ENCODE peak calls at places on chromosomes 4 and X, in six cellular contexts. J, R, H, Y, B and F are unnamed samples.

GRCh38 chrX:78747471-78747870 is at the start of gene LPAR4:
- DNase-seq in H (no peak), Y (no peak), J (no peak), B (no peak), R (peak; percentile 72), F (no peak)

GRCh38 chr4:100641326-100641725 is 123.5 kb upstream of the EMCN start:
- DNase-seq in J (no peak), R (no peak), B (no peak), H (no peak), Y (no peak), F (no peak)

GRCh38 chr4:11543710-11544109 is 115.0 kb upstream of the HS3ST1 start:
- DNase-seq in B (no peak), R (no peak), J (no peak), H (no peak), Y (peak; percentile 91), F (no peak)

GRCh38 chr4:140557831-140558435 is 10.8 kb downstream of the UCP1 start:
- DNase-seq in H (no peak), Y (no peak), B (no peak), J (no peak), R (peak; percentile 64), F (no peak)

GRCh38 chr4:174352405-174352804 is 68.7 kb downstream of the CEP44 start:
- DNase-seq in Y (no peak), H (no peak), B (no peak), R (no peak), J (no peak), F (no peak)

GRCh38 chrX:2848806-2849420 is 20.2 kb downstream of the GYG2 start:
- DNase-seq in Y (no peak), J (no peak), H (no peak), R (peak; percentile 11), B (no peak), F (no peak)

GRCh38 chr4:156374069-156374468 is 420.4 kb upstream of the CTSO start:
- DNase-seq in R (no peak), J (no peak), Y (no peak), H (no peak), B (no peak), F (no peak)

GRCh38 chrX:122868626-122869025 is 315.5 kb upstream of the GRIA3 start:
- DNase-seq in J (no peak), Y (no peak), H (no peak), R (no peak), B (no peak), F (no peak)

GRCh38 chrX:110287605-110288004 is 30.3 kb downstream of the AMMECR1 start:
- DNase-seq in Y (no peak), R (no peak), B (no peak), H (no peak), J (no peak), F (no peak)

GRCh38 chr4:2451036-2451520 is 17.8 kb upstream of the RNF4 start:
- DNase-seq in H (no peak), J (no peak), Y (no peak), B (peak; percentile 53), R (no peak), F (no peak)

GRCh38 chrX:30822068-30822671 is 66.9 kb downstream of the TAB3 start:
- DNase-seq in J (no peak), B (no peak), R (peak; percentile 15), Y (no peak), H (no peak), F (no peak)

GRCh38 chrX:48498374-48498809 is 10.4 kb upstream of the PORCN start:
- DNase-seq in R (no peak), B (no peak), H (no peak), J (no peak), Y (no peak), F (no peak)

GRCh38 chr4:5632571-5632970 is 75.8 kb downstream of the EVC2 start:
- DNase-seq in J (no peak), B (no peak), Y (no peak), H (no peak), R (peak; percentile 17), F (no peak)

GRCh38 chr4:147546341-147546740 is 65.4 kb downstream of the EDNRA start:
- DNase-seq in R (no peak), H (no peak), J (no peak), B (no peak), Y (no peak), F (no peak)

GRCh38 chr4:151022586-151022985 is 7.5 kb upstream of the LRBA start:
- DNase-seq in H (no peak), Y (no peak), B (no peak), J (no peak), R (no peak), F (no peak)

GRCh38 chrX:129239371-129239770 is 283.9 kb downstream of the SMARCA1 start:
- DNase-seq in H (no peak), R (no peak), J (no peak), B (no peak), Y (no peak), F (no peak)

DNA sequence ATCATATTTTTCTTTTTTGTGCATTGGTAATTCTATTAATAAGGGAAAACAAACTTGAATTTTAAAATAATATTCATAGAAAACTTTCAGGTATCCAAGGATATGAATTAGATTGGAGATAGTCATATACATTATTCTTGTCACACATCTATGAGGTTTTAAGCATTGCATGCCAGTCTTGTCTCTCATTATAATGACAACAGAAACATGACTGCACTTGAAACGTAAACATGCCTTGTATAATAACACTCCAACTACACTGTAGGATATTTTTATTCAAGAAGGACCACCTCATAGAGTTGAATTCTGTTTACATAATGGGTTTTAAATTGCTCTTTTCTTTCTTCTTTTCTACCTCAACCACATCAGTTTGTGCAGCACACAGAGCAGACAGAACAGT is 104.5 kb downstream of the DCAF8L2 start:
- DNase-seq in H (no peak), J (no peak), B (no peak), R (no peak), Y (no peak), F (no peak)
- H3K27me3 ChIP-seq in H (no peaks in the 10 kb centered on the region), J (no peaks in the 10 kb centered on the region), B (no peaks in the 10 kb centered on the region), R (no peaks in the 10 kb centered on the region), Y (no peaks in the 10 kb centered on the region), F (no peaks in the 10 kb centered on the region)

GRCh38 chrX:119853449-119853848 is 686 bp upstream of the UPF3B start:
- DNase-seq in Y (no peak), R (peak; percentile 11), B (no peak), J (no peak), H (no peak), F (no peak)

GRCh38 chrX:119852410-119853353 is at the start of gene UPF3B:
- DNase-seq in J (peak; percentile 96), R (peak; percentile 98), Y (peak; percentile 95), B (peak; percentile 97), H (peak; percentile 95), F (peak; percentile 95)
- TF ChIP-seq POLR2AphosphoS5 in J (peak; percentile 75), R (peak; percentile 78), Y (peak; percentile 83), B (no peak), H (peak; percentile 65), F (peak; percentile 87)

DNA sequence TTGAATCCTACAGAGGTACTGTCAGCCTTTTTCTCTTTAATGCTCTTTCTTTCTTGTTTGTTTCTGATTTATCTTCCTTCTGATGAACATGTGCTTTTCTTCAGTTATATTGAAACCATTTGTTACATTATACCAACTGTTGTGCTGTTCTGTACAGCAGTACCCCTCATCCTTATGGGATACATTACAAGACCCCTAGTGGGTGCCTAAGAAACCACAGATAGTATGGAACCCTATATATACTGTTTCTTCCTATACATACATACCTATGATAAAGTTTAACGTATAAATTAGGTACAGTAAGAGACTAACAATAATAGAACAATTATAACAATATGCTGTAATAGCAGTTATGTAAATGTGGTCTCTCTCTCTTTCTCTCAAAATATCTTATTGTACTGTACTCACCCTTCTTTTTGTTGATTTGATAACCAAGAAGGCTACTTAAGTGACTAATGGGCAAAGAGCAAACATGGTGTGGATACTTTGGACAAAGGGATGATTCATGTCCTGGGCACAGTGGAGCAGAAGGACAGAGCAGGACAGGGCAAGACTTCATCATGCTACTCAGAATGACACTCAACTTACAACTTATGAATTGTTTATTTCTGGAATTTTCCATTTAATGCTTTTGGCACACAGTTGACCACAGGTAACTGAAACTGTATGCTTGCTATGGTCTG is 10.7 kb upstream of the YIPF7 start:
- DNase-seq in J (no peak), R (no peak), B (no peak), H (no peak), Y (no peak), F (no peak)
- TF ChIP-seq CTCF in J (no peak), R (no peak), B (no peak), H (no peak), Y (no peak), F (no peak)

DNA sequence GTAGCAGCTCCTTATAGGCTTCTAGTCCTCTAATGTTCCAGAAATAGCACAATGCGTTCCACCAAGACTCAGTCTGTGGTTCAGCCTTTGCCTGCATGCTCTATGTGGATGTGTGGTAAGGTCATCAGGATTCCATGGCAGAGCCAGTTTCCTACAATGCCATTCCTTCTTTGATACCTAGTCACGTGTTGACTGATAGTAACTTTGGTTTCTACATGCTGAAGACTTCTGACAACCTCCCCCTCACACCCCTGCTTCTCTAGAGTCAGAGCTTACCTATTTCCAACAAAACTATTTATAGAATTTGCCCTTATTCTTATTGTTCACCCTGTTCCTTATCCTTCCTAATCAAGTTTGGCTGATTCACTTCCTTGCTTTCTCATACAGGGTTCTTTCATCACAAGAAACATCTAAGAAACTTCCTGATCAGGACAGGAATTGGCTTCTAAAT is 81.1 kb downstream of the CT47B1 start:
- DNase-seq in B (no peak), Y (no peak), H (no peak), J (no peak), R (no peak), F (no peak)
- H3K27me3 ChIP-seq in B (no peaks in the 10 kb centered on the region), Y (no peaks in the 10 kb centered on the region), H (no peaks in the 10 kb centered on the region), J (no peaks in the 10 kb centered on the region), R (peaks cover 47% of the 10 kb centered on the region), F (no peaks in the 10 kb centered on the region)

GRCh38 chr4:624705-625590 is at the start of gene PDE6B:
- DNase-seq in R (peak; percentile 52), Y (no peak), H (no peak), B (peak; percentile 35), J (no peak), F (no peak)

GRCh38 chr4:627751-628150 is 2.4 kb downstream of the PDE6B start:
- DNase-seq in B (peak; percentile 29), J (no peak), Y (no peak), H (no peak), R (no peak), F (no peak)

GRCh38 chr4:627347-627746 is 2.0 kb downstream of the PDE6B start:
- DNase-seq in Y (no peak), H (no peak), R (no peak), B (peak; percentile 31), J (no peak), F (no peak)

GRCh38 chr4:625631-626031 is 258 bp downstream of the PDE6B start:
- DNase-seq in Y (no peak), B (peak; percentile 44), H (no peak), R (no peak), J (no peak), F (no peak)

GRCh38 chr4:626201-627091 is 1.1 kb downstream of the PDE6B start:
- DNase-seq in R (no peak), J (no peak), Y (no peak), H (no peak), B (peak; percentile 39), F (no peak)
- TF ChIP-seq POLR2AphosphoS5 in R (no peak), J (no peak), Y (no peak), H (no peak), B (no peak), F (no peak)

GRCh38 chrX:77446029-77446585 is 1.1 kb upstream of the FGF16 start:
- DNase-seq in R (peak; percentile 54), B (peak; percentile 63), H (no peak), J (no peak), Y (no peak), F (no peak)
- TF ChIP-seq CTCF in R (peak; percentile 72), B (no peak), H (no peak), J (peak; percentile 24), Y (no peak), F (no peak)